ENCODE peak calls at places on chromosomes 3 and 15, in six cellular contexts. One of them, this sample, is unnamed.

GRCh38 chr3:46812237-46812791 is 50.9 kb downstream of the MYL3 start:
- DNase-seq in HEK293T: peak
- DNase-seq in NCI-H1092 treated with DMSO at 0.1 percent for 48 hours: peak
- DNase-seq in DMS153: peak
- DNase-seq in fibroblast of villous mesenchyme: peak
- DNase-seq in activated naive CD8-positive, alpha-beta T cell treated with anti-CD3 and anti-CD28 coated beads, Interleukin-2, amount 50 U/mL, for 24 hours: peak
- DNase-seq in this sample: no peak

GRCh38 chr15:71079208-71080044 is 35.8 kb upstream of the THSD4 start:
- DNase-seq in HEK293T: peak
- DNase-seq in NCI-H1092 treated with DMSO at 0.1 percent for 48 hours: no peak
- DNase-seq in DMS153: no peak
- DNase-seq in fibroblast of villous mesenchyme: peak
- DNase-seq in activated naive CD8-positive, alpha-beta T cell treated with anti-CD3 and anti-CD28 coated beads, Interleukin-2, amount 50 U/mL, for 24 hours: no peak
- DNase-seq in this sample: peak

GRCh38 chr3:10398341-10398740 is 77.4 kb upstream of the SEC13 start:
- DNase-seq in HEK293T: peak
- DNase-seq in NCI-H1092 treated with DMSO at 0.1 percent for 48 hours: peak
- DNase-seq in DMS153: no peak
- DNase-seq in fibroblast of villous mesenchyme: no peak
- DNase-seq in activated naive CD8-positive, alpha-beta T cell treated with anti-CD3 and anti-CD28 coated beads, Interleukin-2, amount 50 U/mL, for 24 hours: no peak
- DNase-seq in this sample: no peak

GRCh38 chr3:10321630-10322354 is 880 bp upstream of the SEC13 start:
- DNase-seq in HEK293T: no peak
- DNase-seq in NCI-H1092 treated with DMSO at 0.1 percent for 48 hours: no peak
- DNase-seq in DMS153: no peak
- DNase-seq in fibroblast of villous mesenchyme: no peak
- DNase-seq in activated naive CD8-positive, alpha-beta T cell treated with anti-CD3 and anti-CD28 coated beads, Interleukin-2, amount 50 U/mL, for 24 hours: no peak
- DNase-seq in this sample: no peak

GRCh38 chr3:46056686-46057085 is 29.4 kb upstream of the XCR1 start:
- DNase-seq in HEK293T: no peak
- DNase-seq in NCI-H1092 treated with DMSO at 0.1 percent for 48 hours: no peak
- DNase-seq in DMS153: no peak
- DNase-seq in fibroblast of villous mesenchyme: no peak
- DNase-seq in activated naive CD8-positive, alpha-beta T cell treated with anti-CD3 and anti-CD28 coated beads, Interleukin-2, amount 50 U/mL, for 24 hours: no peak
- DNase-seq in this sample: peak

GRCh38 chr3:63687569-63688233 is 35.2 kb downstream of the SNTN start:
- DNase-seq in HEK293T: no peak
- DNase-seq in NCI-H1092 treated with DMSO at 0.1 percent for 48 hours: peak
- DNase-seq in DMS153: no peak
- DNase-seq in fibroblast of villous mesenchyme: no peak
- DNase-seq in activated naive CD8-positive, alpha-beta T cell treated with anti-CD3 and anti-CD28 coated beads, Interleukin-2, amount 50 U/mL, for 24 hours: no peak
- DNase-seq in this sample: no peak

GRCh38 chr3:147630921-147631320 is 221.8 kb downstream of the ZIC1 start:
- DNase-seq in HEK293T: no peak
- DNase-seq in NCI-H1092 treated with DMSO at 0.1 percent for 48 hours: no peak
- DNase-seq in DMS153: no peak
- DNase-seq in fibroblast of villous mesenchyme: no peak
- DNase-seq in activated naive CD8-positive, alpha-beta T cell treated with anti-CD3 and anti-CD28 coated beads, Interleukin-2, amount 50 U/mL, for 24 hours: no peak
- DNase-seq in this sample: no peak

GRCh38 chr15:39273805-39274411 is 307.0 kb upstream of the THBS1 start:
- DNase-seq in HEK293T: no peak
- DNase-seq in NCI-H1092 treated with DMSO at 0.1 percent for 48 hours: peak
- DNase-seq in DMS153: peak
- DNase-seq in fibroblast of villous mesenchyme: no peak
- DNase-seq in activated naive CD8-positive, alpha-beta T cell treated with anti-CD3 and anti-CD28 coated beads, Interleukin-2, amount 50 U/mL, for 24 hours: no peak
- DNase-seq in this sample: peak

GRCh38 chr15:88920186-88920891 is 7.2 kb upstream of the MFGE8 start:
- DNase-seq in HEK293T: no peak
- DNase-seq in NCI-H1092 treated with DMSO at 0.1 percent for 48 hours: no peak
- DNase-seq in DMS153: no peak
- DNase-seq in fibroblast of villous mesenchyme: peak
- DNase-seq in activated naive CD8-positive, alpha-beta T cell treated with anti-CD3 and anti-CD28 coated beads, Interleukin-2, amount 50 U/mL, for 24 hours: no peak
- DNase-seq in this sample: no peak

GRCh38 chr15:77224352-77224751 is 153.4 kb upstream of the TSPAN3 start:
- DNase-seq in HEK293T: no peak
- DNase-seq in NCI-H1092 treated with DMSO at 0.1 percent for 48 hours: no peak
- DNase-seq in DMS153: no peak
- DNase-seq in fibroblast of villous mesenchyme: peak
- DNase-seq in activated naive CD8-positive, alpha-beta T cell treated with anti-CD3 and anti-CD28 coated beads, Interleukin-2, amount 50 U/mL, for 24 hours: no peak
- DNase-seq in this sample: no peak

GRCh38 chr3:86993704-86994103 is 2.8 kb upstream of the VGLL3 start:
- DNase-seq in HEK293T: no peak
- DNase-seq in NCI-H1092 treated with DMSO at 0.1 percent for 48 hours: no peak
- DNase-seq in DMS153: no peak
- DNase-seq in fibroblast of villous mesenchyme: peak
- DNase-seq in activated naive CD8-positive, alpha-beta T cell treated with anti-CD3 and anti-CD28 coated beads, Interleukin-2, amount 50 U/mL, for 24 hours: no peak
- DNase-seq in this sample: peak

GRCh38 chr15:94083467-94083991 is 147.8 kb upstream of the MCTP2 start:
- DNase-seq in HEK293T: no peak
- DNase-seq in NCI-H1092 treated with DMSO at 0.1 percent for 48 hours: no peak
- DNase-seq in DMS153: no peak
- DNase-seq in fibroblast of villous mesenchyme: peak
- DNase-seq in activated naive CD8-positive, alpha-beta T cell treated with anti-CD3 and anti-CD28 coated beads, Interleukin-2, amount 50 U/mL, for 24 hours: no peak
- DNase-seq in this sample: no peak

GRCh38 chr3:32873491-32874130 is 55.8 kb downstream of the TRIM71 start:
- DNase-seq in HEK293T: no peak
- DNase-seq in NCI-H1092 treated with DMSO at 0.1 percent for 48 hours: no peak
- DNase-seq in DMS153: no peak
- DNase-seq in fibroblast of villous mesenchyme: no peak
- DNase-seq in activated naive CD8-positive, alpha-beta T cell treated with anti-CD3 and anti-CD28 coated beads, Interleukin-2, amount 50 U/mL, for 24 hours: no peak
- DNase-seq in this sample: no peak

GRCh38 chr3:42535981-42536784 is 33.7 kb downstream of the VIPR1 start:
- DNase-seq in HEK293T: peak
- DNase-seq in NCI-H1092 treated with DMSO at 0.1 percent for 48 hours: no peak
- DNase-seq in DMS153: no peak
- DNase-seq in fibroblast of villous mesenchyme: no peak
- DNase-seq in activated naive CD8-positive, alpha-beta T cell treated with anti-CD3 and anti-CD28 coated beads, Interleukin-2, amount 50 U/mL, for 24 hours: peak
- DNase-seq in this sample: no peak

GRCh38 chr3:157913052-157913451 is 193.2 kb downstream of the SHOX2 start:
- DNase-seq in HEK293T: no peak
- DNase-seq in NCI-H1092 treated with DMSO at 0.1 percent for 48 hours: no peak
- DNase-seq in DMS153: no peak
- DNase-seq in fibroblast of villous mesenchyme: no peak
- DNase-seq in activated naive CD8-positive, alpha-beta T cell treated with anti-CD3 and anti-CD28 coated beads, Interleukin-2, amount 50 U/mL, for 24 hours: no peak
- DNase-seq in this sample: no peak

GRCh38 chr3:133514418-133514817 is 59.1 kb upstream of the CDV3 start:
- DNase-seq in HEK293T: no peak
- DNase-seq in NCI-H1092 treated with DMSO at 0.1 percent for 48 hours: no peak
- DNase-seq in DMS153: no peak
- DNase-seq in fibroblast of villous mesenchyme: no peak
- DNase-seq in activated naive CD8-positive, alpha-beta T cell treated with anti-CD3 and anti-CD28 coated beads, Interleukin-2, amount 50 U/mL, for 24 hours: no peak
- DNase-seq in this sample: no peak

GRCh38 chr15:44435893-44436667 is 8.7 kb downstream of the CTDSPL2 start:
- DNase-seq in HEK293T: no peak
- DNase-seq in NCI-H1092 treated with DMSO at 0.1 percent for 48 hours: no peak
- DNase-seq in DMS153: no peak
- DNase-seq in fibroblast of villous mesenchyme: peak
- DNase-seq in activated naive CD8-positive, alpha-beta T cell treated with anti-CD3 and anti-CD28 coated beads, Interleukin-2, amount 50 U/mL, for 24 hours: no peak
- DNase-seq in this sample: no peak

GRCh38 chr15:80183291-80183690 is 30.5 kb downstream of the FAH start:
- DNase-seq in HEK293T: no peak
- DNase-seq in NCI-H1092 treated with DMSO at 0.1 percent for 48 hours: no peak
- DNase-seq in DMS153: no peak
- DNase-seq in fibroblast of villous mesenchyme: no peak
- DNase-seq in activated naive CD8-positive, alpha-beta T cell treated with anti-CD3 and anti-CD28 coated beads, Interleukin-2, amount 50 U/mL, for 24 hours: no peak
- DNase-seq in this sample: no peak

GRCh38 chr3:143337387-143337786 is 217.8 kb downstream of the CHST2 start:
- DNase-seq in HEK293T: no peak
- DNase-seq in NCI-H1092 treated with DMSO at 0.1 percent for 48 hours: no peak
- DNase-seq in DMS153: no peak
- DNase-seq in fibroblast of villous mesenchyme: no peak
- DNase-seq in activated naive CD8-positive, alpha-beta T cell treated with anti-CD3 and anti-CD28 coated beads, Interleukin-2, amount 50 U/mL, for 24 hours: no peak
- DNase-seq in this sample: no peak